ENCODE peak calls at places on chromosomes 1 and 21, in ten cellular contexts. R is omental fat pad, K is RWPE1, V is SK-N-SH, Q is BJ, N is WTC11, W is OCI-LY7, M is GM20000, D is AG04450, U is AG09309. X is an unnamed sample.

GRCh38 chr1:8598060-8598724 is 219.2 kb downstream of the RERE start:
- DNase-seq in R (no peak), K (no peak), V (peak), Q (no peak), N (no peak), W (no peak), M (no peak), D (no peak), U (no peak), X (no peak)

GRCh38 chr1:153728305-153729066 is 636 bp downstream of the INTS3 start:
- DNase-seq in R (no peak), K (peak), V (peak), Q (no peak), N (peak), W (peak), M (no peak), D (no peak), U (no peak), X (no peak)

GRCh38 chr1:40872266-40872665 is 10.1 kb upstream of the CITED4 start:
- DNase-seq in R (no peak), K (no peak), V (no peak), Q (no peak), N (no peak), W (no peak), M (no peak), D (no peak), U (no peak), X (no peak)

GRCh38 chr1:63621698-63622097 is 28.5 kb downstream of the PGM1 start:
- DNase-seq in R (no peak), K (no peak), V (no peak), Q (no peak), N (no peak), W (no peak), M (no peak), D (no peak), U (no peak), X (no peak)

GRCh38 chr1:222921951-222922350 is 107.1 kb downstream of the DISP1 start:
- DNase-seq in R (no peak), K (no peak), V (no peak), Q (no peak), N (no peak), W (no peak), M (no peak), D (no peak), U (no peak), X (no peak)

GRCh38 chr1:18736958-18737357 is 106.3 kb downstream of the PAX7 start:
- DNase-seq in R (no peak), K (no peak), V (no peak), Q (no peak), N (no peak), W (no peak), M (no peak), D (no peak), U (no peak), X (no peak)

GRCh38 chr21:33541105-33541711 is 709 bp downstream of the GART start:
- DNase-seq in R (no peak), K (no peak), V (no peak), Q (no peak), N (no peak), W (peak), M (peak), D (no peak), U (no peak), X (no peak)

GRCh38 chr1:65359888-65360287 is 50.5 kb downstream of the DNAJC6 start:
- DNase-seq in R (no peak), K (no peak), V (no peak), Q (no peak), N (no peak), W (no peak), M (no peak), D (no peak), U (no peak), X (no peak)

GRCh38 chr1:117659565-117660264 is 53.9 kb downstream of the TENT5C start:
- DNase-seq in R (no peak), K (no peak), V (no peak), Q (no peak), N (no peak), W (peak), M (no peak), D (no peak), U (no peak), X (no peak)

GRCh38 chr1:195335541-195335940 is 1272.7 kb downstream of the KCNT2 start:
- DNase-seq in R (no peak), K (no peak), V (no peak), Q (peak), N (no peak), W (no peak), M (no peak), D (no peak), U (no peak), X (no peak)

GRCh38 chr1:23405946-23406345 is 18.6 kb downstream of the TCEA3 start:
- DNase-seq in R (no peak), K (no peak), V (no peak), Q (no peak), N (no peak), W (no peak), M (no peak), D (no peak), U (no peak), X (no peak)

GRCh38 chr1:119968601-119969000 is 72.3 kb upstream of the ADAM30 start:
- DNase-seq in R (no peak), K (no peak), V (no peak), Q (no peak), N (no peak), W (no peak), M (no peak), D (no peak), U (no peak), X (no peak)

GRCh38 chr1:76240321-76240720 is 165.8 kb downstream of the ST6GALNAC3 start:
- DNase-seq in R (no peak), K (no peak), V (no peak), Q (no peak), N (no peak), W (peak), M (no peak), D (no peak), U (no peak), X (no peak)

GRCh38 chr1:23216771-23217420 is 406 bp downstream of the HTR1D start:
- DNase-seq in R (no peak), K (no peak), V (peak), Q (no peak), N (peak), W (peak), M (peak), D (no peak), U (no peak), X (peak)

GRCh38 chr1:74584185-74584584 is 71.8 kb upstream of the LRRC53 start:
- DNase-seq in R (no peak), K (no peak), V (no peak), Q (no peak), N (no peak), W (no peak), M (no peak), D (no peak), U (no peak), X (no peak)

GRCh38 chr1:14778882-14779594 is 180.6 kb downstream of the KAZN start:
- DNase-seq in R (no peak), K (no peak), V (peak), Q (no peak), N (peak), W (peak), M (peak), D (no peak), U (no peak), X (peak)

GRCh38 chr1:218971166-218971565 is 202.5 kb upstream of the LYPLAL1 start:
- DNase-seq in R (no peak), K (no peak), V (no peak), Q (no peak), N (no peak), W (no peak), M (no peak), D (peak), U (no peak), X (no peak)

GRCh38 chr1:184483101-184483813 is 96.4 kb downstream of the C1orf21 start:
- DNase-seq in R (no peak), K (no peak), V (no peak), Q (peak), N (no peak), W (no peak), M (no peak), D (peak), U (no peak), X (no peak)

GRCh38 chr1:16018749-16019515 is 1.1 kb upstream of the HSPB7 start:
- DNase-seq in R (no peak), K (no peak), V (peak), Q (no peak), N (no peak), W (no peak), M (no peak), D (no peak), U (no peak), X (no peak)

GRCh38 chr21:21163904-21164303 is 165.7 kb downstream of the NCAM2 start:
- DNase-seq in R (peak), K (peak), V (peak), Q (no peak), N (peak), W (peak), M (peak), D (peak), U (peak), X (peak)

GRCh38 chr1:206932271-206932670 is 10.5 kb upstream of the FCMR start:
- DNase-seq in R (no peak), K (no peak), V (no peak), Q (no peak), N (no peak), W (no peak), M (no peak), D (no peak), U (no peak), X (no peak)

GRCh38 chr1:206929509-206929908 is 7.8 kb upstream of the FCMR start:
- DNase-seq in R (no peak), K (no peak), V (no peak), Q (no peak), N (no peak), W (peak), M (no peak), D (no peak), U (no peak), X (no peak)

GRCh38 chr1:206930210-206930798 is 8.6 kb upstream of the FCMR start:
- DNase-seq in R (no peak), K (no peak), V (no peak), Q (no peak), N (no peak), W (peak), M (peak), D (no peak), U (no peak), X (peak)

GRCh38 chr1:206933333-206933945 is 11.7 kb upstream of the FCMR start:
- DNase-seq in R (no peak), K (no peak), V (peak), Q (no peak), N (peak), W (peak), M (peak), D (no peak), U (no peak), X (peak)

DNA sequence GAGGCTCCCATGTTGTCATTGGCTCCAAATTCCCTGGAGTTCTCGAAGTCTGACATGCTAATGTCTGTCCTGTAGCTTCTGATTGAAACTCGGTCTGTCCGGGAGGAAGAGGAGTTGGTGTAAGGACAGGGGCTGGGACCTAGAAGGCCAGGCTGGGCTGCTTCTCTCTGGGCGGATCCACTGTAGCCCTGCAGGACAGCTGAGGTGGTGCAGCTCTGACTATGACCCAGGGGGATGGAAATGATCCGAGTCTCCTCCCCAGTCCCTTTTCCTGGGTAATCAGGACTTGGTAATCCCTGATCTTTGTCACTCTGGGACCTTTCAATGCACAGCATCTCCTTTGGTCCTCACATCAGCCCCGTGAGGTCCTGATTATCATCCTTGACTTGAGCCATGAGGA is 10.0 kb upstream of the FCMR start:
- DNase-seq in R (no peak), K (no peak), V (no peak), Q (no peak), N (peak), W (peak), M (no peak), D (no peak), U (no peak), X (no peak)
- TF ChIP-seq CTCF in R (no peak), K (no peak), V (no peak), Q (no peak), N (no peak), W (peak), M (peak), D (peak), U (no peak), X (no peak)

GRCh38 chr1:2807678-2808385 is 6.3 kb upstream of the TTC34 start:
- DNase-seq in R (no peak), K (no peak), V (no peak), Q (no peak), N (no peak), W (no peak), M (no peak), D (no peak), U (no peak), X (no peak)

GRCh38 chr1:2803931-2804627 is 2.6 kb upstream of the TTC34 start:
- DNase-seq in R (no peak), K (no peak), V (no peak), Q (no peak), N (no peak), W (no peak), M (no peak), D (no peak), U (no peak), X (no peak)

GRCh38 chr1:2804628-2805351 is 3.3 kb upstream of the TTC34 start:
- DNase-seq in R (no peak), K (no peak), V (no peak), Q (no peak), N (no peak), W (no peak), M (no peak), D (no peak), U (no peak), X (no peak)

GRCh38 chr1:2807036-2807435 is 5.5 kb upstream of the TTC34 start:
- DNase-seq in R (no peak), K (no peak), V (no peak), Q (no peak), N (no peak), W (no peak), M (no peak), D (no peak), U (no peak), X (no peak)

DNA sequence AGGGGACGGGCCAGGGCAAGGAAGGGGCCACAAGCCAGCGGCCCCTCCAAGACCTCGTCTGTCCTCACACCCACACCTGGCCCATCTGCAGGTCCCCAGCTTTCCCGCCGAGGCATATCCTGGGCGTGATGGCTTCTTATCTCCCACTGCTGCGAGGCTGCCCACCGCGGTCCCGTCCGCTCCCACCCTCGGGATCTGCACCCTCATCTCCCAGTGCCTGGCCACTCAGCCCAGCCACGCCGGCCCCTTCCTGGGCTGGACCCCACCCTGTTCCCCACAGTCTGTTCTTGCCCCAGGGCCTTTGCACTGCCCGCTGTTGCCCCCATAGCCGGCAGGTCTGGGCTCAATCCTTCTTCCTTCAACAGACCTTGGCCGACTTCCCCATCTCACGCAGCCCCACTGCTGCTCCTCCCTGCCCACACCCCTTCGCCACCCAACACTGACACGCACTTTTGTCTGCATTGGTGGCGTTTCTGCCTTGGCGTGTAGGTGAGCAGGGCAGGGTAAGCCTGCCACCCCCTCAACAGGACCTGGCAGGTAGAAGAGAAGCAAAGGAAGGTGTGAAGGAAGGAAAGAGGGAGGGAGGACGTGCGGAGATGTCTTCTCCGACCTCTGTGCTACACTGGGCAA is 4.4 kb upstream of the TTC34 start:
- DNase-seq in R (no peak), K (no peak), V (no peak), Q (no peak), N (no peak), W (no peak), M (no peak), D (no peak), U (no peak), X (no peak)
- TF ChIP-seq CTCF in R (no peak), K (no peak), V (no peak), Q (no peak), N (no peak), W (no peak), M (no peak), D (no peak), U (no peak), X (no peak)

GRCh38 chr1:116359060-116359830 is 13.8 kb upstream of the ATP1A1 start:
- DNase-seq in R (no peak), K (peak), V (no peak), Q (no peak), N (no peak), W (no peak), M (no peak), D (no peak), U (no peak), X (no peak)

GRCh38 chr1:116359871-116360270 is 13.2 kb upstream of the ATP1A1 start:
- DNase-seq in R (no peak), K (no peak), V (no peak), Q (no peak), N (no peak), W (no peak), M (no peak), D (no peak), U (no peak), X (no peak)

GRCh38 chr1:116362050-116362449 is 11.0 kb upstream of the ATP1A1 start:
- DNase-seq in R (no peak), K (no peak), V (no peak), Q (no peak), N (no peak), W (no peak), M (no peak), D (no peak), U (no peak), X (no peak)

GRCh38 chr1:116361648-116362047 is 11.4 kb upstream of the ATP1A1 start:
- DNase-seq in R (no peak), K (no peak), V (no peak), Q (no peak), N (no peak), W (no peak), M (no peak), D (no peak), U (no peak), X (no peak)

DNA sequence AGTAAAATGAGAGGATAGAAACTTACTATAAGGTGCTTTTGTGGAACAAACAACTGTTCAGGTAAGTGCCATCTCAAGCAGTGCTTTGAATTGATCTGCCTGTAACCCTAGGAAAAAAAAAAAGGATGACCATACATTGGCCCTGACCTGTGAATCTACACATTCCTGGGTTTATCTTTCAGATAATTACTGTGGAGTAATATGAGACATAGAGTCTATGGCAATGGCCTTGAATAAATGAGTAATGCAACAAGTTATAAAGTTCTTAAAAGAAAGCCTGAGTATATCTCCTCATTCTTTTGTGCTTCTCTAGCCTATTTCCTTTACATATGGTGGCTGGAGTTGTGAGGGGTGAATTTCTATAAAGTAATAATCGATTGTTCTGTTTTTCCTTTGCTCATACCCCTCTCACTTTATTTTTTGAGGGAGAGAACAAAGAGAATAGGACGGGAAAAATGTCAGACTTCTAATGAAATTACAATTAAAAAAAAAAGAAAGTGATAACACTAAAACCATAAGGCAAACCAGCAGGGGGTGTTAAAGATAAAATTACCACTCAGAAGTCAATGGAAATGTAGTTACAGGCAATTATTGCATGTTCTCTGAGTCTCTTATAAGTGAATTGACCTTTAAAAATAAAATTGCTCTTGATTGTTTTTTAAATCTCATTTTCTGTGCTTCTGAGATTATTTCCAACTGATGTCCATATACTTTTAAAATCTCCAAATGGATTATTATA is 12.4 kb upstream of the ATP1A1 start:
- DNase-seq in R (no peak), K (no peak), V (no peak), Q (no peak), N (no peak), W (peak), M (peak), D (no peak), U (no peak), X (peak)
- TF ChIP-seq CTCF in R (no peak), K (peak), V (peak), Q (no peak), N (no peak), W (peak), M (no peak), D (peak), U (no peak), X (peak)

GRCh38 chr1:54159733-54160316 is 7.0 kb upstream of the CDCP2 start:
- DNase-seq in R (no peak), K (no peak), V (no peak), Q (no peak), N (no peak), W (no peak), M (no peak), D (no peak), U (no peak), X (no peak)

GRCh38 chr1:54160351-54160750 is 7.6 kb upstream of the CDCP2 start:
- DNase-seq in R (no peak), K (no peak), V (no peak), Q (no peak), N (no peak), W (no peak), M (no peak), D (no peak), U (no peak), X (no peak)

GRCh38 chr1:54163051-54163450 is 10.3 kb upstream of the CDCP2 start:
- DNase-seq in R (no peak), K (no peak), V (no peak), Q (no peak), N (no peak), W (no peak), M (no peak), D (no peak), U (no peak), X (no peak)

GRCh38 chr1:54163573-54163972 is 10.8 kb upstream of the CDCP2 start:
- DNase-seq in R (no peak), K (no peak), V (no peak), Q (no peak), N (no peak), W (no peak), M (no peak), D (no peak), U (no peak), X (no peak)

GRCh38 chr1:54161495-54162168 is 8.8 kb upstream of the CDCP2 start:
- DNase-seq in R (no peak), K (no peak), V (no peak), Q (no peak), N (no peak), W (no peak), M (no peak), D (no peak), U (no peak), X (no peak)
- TF ChIP-seq CTCF in R (no peak), K (no peak), V (no peak), Q (no peak), N (no peak), W (no peak), M (no peak), D (no peak), U (no peak), X (no peak)

X was measured in GM10248.